ENCODE peak calls at places on chromosomes 12 and 14, in five cellular contexts. M is PC-9, P is astrocyte of the spinal cord, C is mucosa of descending colon, L is Peyer's patch. X is an unnamed sample.

GRCh38 chr14:100902295-100902694 is 1.2 kb downstream of the RTL1 start:
- DNase-seq in M (no peak), P (no peak), C (no peak), L (no peak), X (no peak)

GRCh38 chr12:88501976-88502938 is 78.0 kb downstream of the KITLG start:
- DNase-seq in M (no peak), P (peak), C (no peak), L (no peak), X (peak)

GRCh38 chr12:131444220-131445164 is 266.4 kb upstream of the SFSWAP start:
- DNase-seq in M (no peak), P (no peak), C (no peak), L (no peak), X (no peak)

GRCh38 chr12:111359231-111359913 is 9.5 kb downstream of the PHETA1 start:
- DNase-seq in M (no peak), P (no peak), C (no peak), L (no peak), X (no peak)

GRCh38 chr14:103805708-103806107 is 41.7 kb downstream of the PPP1R13B start:
- DNase-seq in M (no peak), P (no peak), C (no peak), L (no peak), X (no peak)

GRCh38 chr12:91182664-91183455 is at the start of gene DCN:
- DNase-seq in M (no peak), P (peak), C (no peak), L (no peak), X (peak)

GRCh38 chr12:108215458-108215857 is 86.4 kb downstream of the WSCD2 start:
- DNase-seq in M (no peak), P (no peak), C (no peak), L (no peak), X (no peak)

GRCh38 chr14:69957986-69958385 is 78.8 kb downstream of the SMOC1 start:
- DNase-seq in M (no peak), P (no peak), C (no peak), L (no peak), X (no peak)

GRCh38 chr12:108328420-108328819 is 10.7 kb downstream of the CMKLR1 start:
- DNase-seq in M (no peak), P (no peak), C (no peak), L (no peak), X (no peak)

DNA sequence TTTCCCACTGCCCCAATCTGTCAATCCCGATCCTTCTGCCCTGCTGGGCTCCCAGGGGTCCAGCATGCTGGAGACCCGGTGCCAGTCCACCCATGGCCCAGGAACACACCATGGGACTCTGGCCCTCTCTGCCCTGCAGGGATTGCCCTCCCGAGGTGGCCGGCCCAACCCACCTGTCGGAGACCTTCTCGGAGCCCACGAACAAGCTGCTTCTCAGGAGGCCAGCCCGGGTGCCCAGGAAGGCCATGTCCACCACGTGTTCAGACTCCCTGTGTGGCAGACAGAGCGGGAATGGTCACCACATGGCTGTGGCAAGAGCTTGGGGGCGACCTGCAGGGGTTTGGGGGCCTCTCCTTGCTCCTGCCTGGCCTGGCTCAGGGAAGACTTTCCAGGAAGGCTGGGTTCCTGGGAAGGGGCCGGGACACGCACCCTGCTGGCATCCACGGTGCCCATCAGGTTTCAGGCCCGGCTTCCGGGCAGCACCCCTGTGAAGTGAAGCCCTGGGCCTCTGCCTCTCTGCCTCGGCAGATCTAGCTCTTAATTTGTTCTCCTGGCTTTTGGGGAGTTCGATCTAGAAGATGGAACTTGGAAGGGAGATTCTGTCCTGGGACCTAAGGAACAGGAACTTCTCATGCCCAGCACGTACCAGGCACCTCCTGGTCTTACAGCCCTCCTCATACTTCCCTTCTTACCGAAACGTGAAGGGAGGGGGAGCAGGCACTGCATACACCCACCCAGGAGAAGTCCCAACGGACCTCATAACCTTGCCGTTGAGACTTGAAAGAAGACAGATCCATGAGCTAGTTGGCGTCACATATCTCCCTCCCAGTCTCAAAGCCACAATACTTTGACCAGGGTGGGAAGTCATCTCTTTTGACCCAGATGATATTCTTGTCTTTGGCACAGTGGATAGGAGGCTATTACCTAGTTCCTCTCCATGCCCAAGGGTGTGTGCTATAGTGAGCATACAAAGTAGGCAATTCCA is 26.3 kb downstream of the LRTM2 start:
- DNase-seq in M (no peak), P (no peak), C (no peak), L (peak), X (no peak)
- TF ChIP-seq CTCF in M (no peak), P (no peak), C (no peak), L (no peak), X (no peak)

GRCh38 chr12:66188584-66189475 is at the start of gene IRAK3:
- DNase-seq in M (no peak), P (peak), C (peak), L (peak), X (peak)
- H3K4me3 ChIP-seq in M (no peak), P (peak), C (peak), L (peak), X (peak)

GRCh38 chr12:98373982-98374381 is 141.4 kb upstream of the TMPO start:
- DNase-seq in M (no peak), P (peak), C (no peak), L (no peak), X (peak)
- TF ChIP-seq CTCF in M (peak), P (peak), C (no peak), L (no peak), X (peak)

GRCh38 chr12:128852885-128853284 is 393 bp upstream of the GLT1D1 start:
- DNase-seq in M (no peak), P (no peak), C (no peak), L (no peak), X (no peak)
- H3K4me3 ChIP-seq in M (no peak), P (no peak), C (no peak), L (no peak), X (no peak)

GRCh38 chr12:105321125-105321524 is 9.4 kb upstream of the C12orf75 start:
- DNase-seq in M (no peak), P (no peak), C (no peak), L (no peak), X (no peak)
- TF ChIP-seq CTCF in M (no peak), P (no peak), C (no peak), L (no peak), X (no peak)

DNA sequence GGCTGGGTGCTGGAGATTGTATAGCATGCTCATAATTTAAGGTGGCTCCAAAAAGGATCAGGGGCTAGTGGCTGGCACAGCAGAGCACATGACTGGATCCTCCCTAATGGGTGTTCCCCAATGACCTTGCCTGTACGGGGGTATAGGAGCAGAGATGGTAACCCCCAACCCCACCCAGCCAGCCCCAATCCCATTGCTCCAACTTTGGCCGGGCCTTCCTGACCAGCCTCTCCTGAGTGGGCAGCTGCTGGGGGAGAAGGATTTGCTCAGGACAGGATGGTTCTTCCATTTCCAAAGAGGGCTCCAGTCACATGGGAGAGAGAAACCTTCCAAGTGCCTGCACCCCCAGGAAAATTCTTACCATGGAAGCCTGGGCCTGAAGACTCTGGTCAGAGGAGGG is 15.3 kb upstream of the NR4A1 start:
- DNase-seq in M (no peak), P (no peak), C (no peak), L (no peak), X (no peak)
- H3K4me3 ChIP-seq in M (no peak), P (no peak), C (no peak), L (no peak), X (no peak)

DNA sequence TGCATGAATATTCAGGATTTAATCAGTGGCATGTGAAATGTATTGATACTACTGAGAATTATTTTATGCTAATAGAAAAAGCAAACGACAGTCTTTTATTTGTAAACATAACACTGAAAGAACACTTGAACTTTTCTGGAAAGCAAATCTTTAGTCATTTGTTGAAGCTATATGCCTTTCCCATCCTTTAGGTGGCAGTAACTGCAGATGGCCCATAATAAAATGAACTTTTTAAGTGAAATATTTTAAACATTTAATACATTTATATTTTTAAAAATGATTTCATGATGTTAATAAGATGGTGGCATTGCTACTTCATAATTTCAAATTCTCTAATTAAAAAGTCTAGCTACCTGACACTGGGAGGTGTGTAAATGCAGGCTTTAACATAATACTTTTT is 13.9 kb upstream of the KRR1 start:
- DNase-seq in M (no peak), P (no peak), C (no peak), L (no peak), X (no peak)
- TF ChIP-seq CTCF in M (no peak), P (peak), C (no peak), L (no peak), X (peak)